ENCODE peak calls at places on chromosomes 4 and X, in six cellular contexts. J, E, P, F, Y and V are unnamed samples.

GRCh38 chr4:67054901-67055300 is 490.4 kb downstream of the CENPC start:
- DNase-seq in E (no peak), J (no peak), P (no peak), F (peak), Y (no peak), V (no peak)

GRCh38 chrX:50996930-50997329 is 86.4 kb downstream of the BMP15 start:
- DNase-seq in P (no peak), E (no peak), Y (no peak), F (no peak), J (no peak), V (no peak)

GRCh38 chrX:7983594-7983993 is 56.4 kb upstream of the PNPLA4 start:
- DNase-seq in J (no peak), F (no peak), E (no peak), P (no peak), Y (no peak), V (no peak)

GRCh38 chrX:39487166-39488006 is 610.4 kb downstream of the BCOR start:
- DNase-seq in F (no peak), J (no peak), Y (no peak), P (no peak), E (no peak), V (no peak)

GRCh38 chr4:45578874-45579273 is 545.0 kb downstream of the GABRG1 start:
- DNase-seq in F (no peak), Y (no peak), E (no peak), P (no peak), J (no peak), V (no peak)

GRCh38 chr4:170827562-170828260 is 738.0 kb upstream of the AADAT start:
- DNase-seq in E (no peak), P (no peak), F (no peak), J (no peak), Y (no peak), V (peak)

GRCh38 chr4:70632028-70632427 is 3.5 kb downstream of the ENAM start:
- DNase-seq in P (peak), J (no peak), E (no peak), Y (no peak), F (no peak), V (no peak)

GRCh38 chr4:159010563-159011260 is 92.2 kb upstream of the RAPGEF2 start:
- DNase-seq in E (peak), J (no peak), F (no peak), Y (peak), P (peak), V (no peak)

GRCh38 chr4:35038079-35038805 is 1206.1 kb downstream of the ARAP2 start:
- DNase-seq in Y (no peak), J (no peak), E (no peak), P (no peak), F (no peak), V (no peak)

GRCh38 chr4:92618968-92619367 is 315.2 kb downstream of the GRID2 start:
- DNase-seq in E (no peak), J (no peak), F (no peak), P (peak), Y (no peak), V (no peak)

GRCh38 chr4:51843309-51844156 is 580 bp downstream of the DCUN1D4 start:
- DNase-seq in E (peak), Y (peak), J (peak), F (peak), P (peak), V (peak)

GRCh38 chr4:107196312-107196711 is 160.2 kb upstream of the DKK2 start:
- DNase-seq in E (no peak), Y (no peak), J (no peak), P (no peak), F (no peak), V (no peak)

GRCh38 chrX:41491267-41492004 is 44.3 kb downstream of the NYX start:
- DNase-seq in P (peak), J (no peak), F (peak), Y (no peak), E (no peak), V (peak)

GRCh38 chr4:38489924-38490639 is 173.9 kb upstream of the KLF3 start:
- DNase-seq in Y (no peak), F (no peak), J (no peak), E (no peak), P (peak), V (no peak)

GRCh38 chrX:66030505-66031317 is 9.2 kb downstream of the VSIG4 start:
- DNase-seq in P (no peak), Y (no peak), J (no peak), E (no peak), F (no peak), V (no peak)

GRCh38 chr4:60812811-60813210 is 387.3 kb upstream of the ADGRL3 start:
- DNase-seq in F (no peak), E (no peak), J (no peak), P (no peak), Y (no peak), V (no peak)

GRCh38 chr4:76752911-76753494 is 144.9 kb downstream of the SOWAHB start:
- DNase-seq in F (peak), J (no peak), P (peak), E (no peak), Y (no peak), V (peak)

GRCh38 chrX:5431823-5432222 is 796.8 kb downstream of the NLGN4X start:
- DNase-seq in J (no peak), E (no peak), P (no peak), Y (no peak), F (no peak), V (no peak)

GRCh38 chrX:2548731-2549423 is 48.1 kb upstream of the DHRSX start:
- DNase-seq in J (no peak), Y (no peak), P (no peak), E (no peak), F (no peak), V (no peak)

GRCh38 chr4:71415491-71415890 is 76.7 kb downstream of the SLC4A4 start:
- DNase-seq in Y (no peak), J (no peak), E (no peak), P (no peak), F (no peak), V (no peak)

GRCh38 chr4:79917246-79917645 is 155.8 kb downstream of the ANTXR2 start:
- DNase-seq in Y (no peak), P (peak), E (no peak), J (peak), F (no peak), V (peak)